ENCODE peak calls at places on chromosome 4, in eight cellular contexts. One of them, this sample, is unnamed.
A peak's percentile ranks its signal among the peaks of the same experiment; 100 is the strongest.

GRCh38 chr4:169184236-169184635 is 86.5 kb downstream of the SH3RF1 start:
- DNase-seq in H1: no peak
- DNase-seq in GM23338: no peak
- DNase-seq in K562: no peak
- DNase-seq in esophagus muscularis mucosa: no peak
- DNase-seq in breast epithelium: no peak
- DNase-seq in GM12891: no peak
- DNase-seq in suprapubic skin: no peak
- DNase-seq in this sample: no peak

GRCh38 chr4:101792056-101792575 is 1.6 kb downstream of the BANK1 start:
- DNase-seq in H1: no peak
- DNase-seq in GM23338: no peak
- DNase-seq in K562: no peak
- DNase-seq in esophagus muscularis mucosa: no peak
- DNase-seq in breast epithelium: no peak
- DNase-seq in GM12891: no peak
- DNase-seq in suprapubic skin: no peak
- DNase-seq in this sample: no peak

GRCh38 chr4:173289351-173289725 is 44.8 kb downstream of the HMGB2 start:
- DNase-seq in H1: no peak
- DNase-seq in GM23338: no peak
- DNase-seq in K562: no peak
- DNase-seq in esophagus muscularis mucosa: no peak
- DNase-seq in breast epithelium: no peak
- DNase-seq in GM12891: no peak
- DNase-seq in suprapubic skin: no peak
- DNase-seq in this sample: no peak

GRCh38 chr4:25174674-25175073 is 14.4 kb upstream of the SEPSECS start:
- DNase-seq in H1: no peak
- DNase-seq in GM23338: no peak
- DNase-seq in K562: no peak
- DNase-seq in esophagus muscularis mucosa: no peak
- DNase-seq in breast epithelium: no peak
- DNase-seq in GM12891: no peak
- DNase-seq in suprapubic skin: no peak
- DNase-seq in this sample: no peak

GRCh38 chr4:80454040-80454439 is 118.5 kb downstream of the CFAP299 start:
- DNase-seq in H1: no peak
- DNase-seq in GM23338: no peak
- DNase-seq in K562: no peak
- DNase-seq in esophagus muscularis mucosa: no peak
- DNase-seq in breast epithelium: no peak
- DNase-seq in GM12891: no peak
- DNase-seq in suprapubic skin: no peak
- DNase-seq in this sample: no peak

GRCh38 chr4:158255727-158256324 is 45.5 kb downstream of the TMEM144 start:
- DNase-seq in H1: no peak
- DNase-seq in GM23338: peak; percentile 64
- DNase-seq in K562: peak; percentile 15
- DNase-seq in esophagus muscularis mucosa: no peak
- DNase-seq in breast epithelium: no peak
- DNase-seq in GM12891: no peak
- DNase-seq in suprapubic skin: no peak
- DNase-seq in this sample: no peak

GRCh38 chr4:58809366-58809765 is 1699.2 kb upstream of the IGFBP7 start:
- DNase-seq in H1: no peak
- DNase-seq in GM23338: peak; percentile 8
- DNase-seq in K562: no peak
- DNase-seq in esophagus muscularis mucosa: no peak
- DNase-seq in breast epithelium: no peak
- DNase-seq in GM12891: no peak
- DNase-seq in suprapubic skin: no peak
- DNase-seq in this sample: no peak

GRCh38 chr4:154822775-154823174 is 41.7 kb downstream of the RBM46 start:
- DNase-seq in H1: no peak
- DNase-seq in GM23338: no peak
- DNase-seq in K562: no peak
- DNase-seq in esophagus muscularis mucosa: no peak
- DNase-seq in breast epithelium: no peak
- DNase-seq in GM12891: no peak
- DNase-seq in suprapubic skin: no peak
- DNase-seq in this sample: no peak

GRCh38 chr4:175542787-175543186 is 269.3 kb downstream of the GPM6A start:
- DNase-seq in H1: no peak
- DNase-seq in GM23338: no peak
- DNase-seq in K562: no peak
- DNase-seq in esophagus muscularis mucosa: no peak
- DNase-seq in breast epithelium: no peak
- DNase-seq in GM12891: no peak
- DNase-seq in suprapubic skin: no peak
- DNase-seq in this sample: no peak

GRCh38 chr4:44319129-44319528 is 129.5 kb downstream of the KCTD8 start:
- DNase-seq in H1: no peak
- DNase-seq in GM23338: no peak
- DNase-seq in K562: no peak
- DNase-seq in esophagus muscularis mucosa: no peak
- DNase-seq in breast epithelium: no peak
- DNase-seq in GM12891: no peak
- DNase-seq in suprapubic skin: no peak
- DNase-seq in this sample: no peak

GRCh38 chr4:80434238-80434637 is 98.7 kb downstream of the CFAP299 start:
- DNase-seq in H1: no peak
- DNase-seq in GM23338: peak; percentile 22
- DNase-seq in K562: no peak
- DNase-seq in esophagus muscularis mucosa: no peak
- DNase-seq in breast epithelium: no peak
- DNase-seq in GM12891: no peak
- DNase-seq in suprapubic skin: no peak
- DNase-seq in this sample: no peak

GRCh38 chr4:146488495-146489174 is 33.1 kb downstream of the SLC10A7 start:
- DNase-seq in H1: no peak
- DNase-seq in GM23338: no peak
- DNase-seq in K562: no peak
- DNase-seq in esophagus muscularis mucosa: no peak
- DNase-seq in breast epithelium: no peak
- DNase-seq in GM12891: no peak
- DNase-seq in suprapubic skin: no peak
- DNase-seq in this sample: no peak

GRCh38 chr4:88792268-88792781 is 94.7 kb upstream of the NAP1L5 start:
- DNase-seq in H1: no peak
- DNase-seq in GM23338: peak; percentile 38
- DNase-seq in K562: no peak
- DNase-seq in esophagus muscularis mucosa: no peak
- DNase-seq in breast epithelium: no peak
- DNase-seq in GM12891: no peak
- DNase-seq in suprapubic skin: no peak
- DNase-seq in this sample: no peak

DNA sequence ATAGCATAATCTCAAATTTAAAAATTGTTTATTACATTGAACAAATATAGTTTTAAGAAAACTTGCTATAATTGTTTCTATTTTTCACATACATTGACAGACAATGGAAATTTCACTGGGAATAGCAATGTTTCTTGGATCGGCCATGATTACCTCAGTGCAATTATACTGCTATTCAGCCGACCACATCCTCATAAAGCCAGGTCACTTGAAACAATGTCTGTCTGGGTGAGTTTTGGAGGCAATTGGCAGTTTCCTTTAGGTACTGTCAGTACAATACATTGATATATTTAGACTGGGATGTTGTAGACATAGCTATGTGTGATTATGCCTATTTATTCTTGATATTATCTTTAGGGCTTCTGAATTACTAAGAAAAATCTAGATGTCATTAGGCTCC is 89.5 kb upstream of the VEGFC start:
- DNase-seq in H1: no peak
- DNase-seq in GM23338: no peak
- DNase-seq in K562: no peak
- DNase-seq in esophagus muscularis mucosa: no peak
- DNase-seq in breast epithelium: no peak
- DNase-seq in GM12891: no peak
- DNase-seq in suprapubic skin: no peak
- DNase-seq in this sample: no peak
- TF ChIP-seq POLR2AphosphoS5 in H1: no peak
- TF ChIP-seq POLR2AphosphoS5 in GM23338: no peak
- TF ChIP-seq POLR2AphosphoS5 in K562: no peak
- TF ChIP-seq POLR2AphosphoS5 in esophagus muscularis mucosa: no peak
- TF ChIP-seq POLR2AphosphoS5 in breast epithelium: no peak
- TF ChIP-seq POLR2AphosphoS5 in GM12891: no peak
- TF ChIP-seq POLR2AphosphoS5 in suprapubic skin: no peak
- TF ChIP-seq POLR2AphosphoS5 in this sample: no peak

GRCh38 chr4:39975488-39976089 is 2.1 kb downstream of the PDS5A start:
- DNase-seq in H1: no peak
- DNase-seq in GM23338: no peak
- DNase-seq in K562: peak; percentile 1
- DNase-seq in esophagus muscularis mucosa: no peak
- DNase-seq in breast epithelium: no peak
- DNase-seq in GM12891: no peak
- DNase-seq in suprapubic skin: no peak
- DNase-seq in this sample: no peak

GRCh38 chr4:39977489-39978377 is at the start of gene PDS5A:
- DNase-seq in H1: peak; percentile 75
- DNase-seq in GM23338: peak; percentile 94
- DNase-seq in K562: peak; percentile 95
- DNase-seq in esophagus muscularis mucosa: peak; percentile 93
- DNase-seq in breast epithelium: peak; percentile 85
- DNase-seq in GM12891: peak; percentile 91
- DNase-seq in suprapubic skin: peak; percentile 91
- DNase-seq in this sample: peak; percentile 93

GRCh38 chr4:39976141-39976944 is 1.4 kb downstream of the PDS5A start:
- DNase-seq in H1: peak; percentile 71
- DNase-seq in GM23338: peak; percentile 95
- DNase-seq in K562: peak; percentile 53
- DNase-seq in esophagus muscularis mucosa: peak; percentile 93
- DNase-seq in breast epithelium: peak; percentile 64
- DNase-seq in GM12891: peak; percentile 52
- DNase-seq in suprapubic skin: peak; percentile 88
- DNase-seq in this sample: no peak

GRCh38 chr4:39978378-39978775 is 666 bp upstream of the PDS5A start:
- DNase-seq in H1: no peak
- DNase-seq in GM23338: no peak
- DNase-seq in K562: peak; percentile 0
- DNase-seq in esophagus muscularis mucosa: no peak
- DNase-seq in breast epithelium: no peak
- DNase-seq in GM12891: no peak
- DNase-seq in suprapubic skin: no peak
- DNase-seq in this sample: no peak

DNA sequence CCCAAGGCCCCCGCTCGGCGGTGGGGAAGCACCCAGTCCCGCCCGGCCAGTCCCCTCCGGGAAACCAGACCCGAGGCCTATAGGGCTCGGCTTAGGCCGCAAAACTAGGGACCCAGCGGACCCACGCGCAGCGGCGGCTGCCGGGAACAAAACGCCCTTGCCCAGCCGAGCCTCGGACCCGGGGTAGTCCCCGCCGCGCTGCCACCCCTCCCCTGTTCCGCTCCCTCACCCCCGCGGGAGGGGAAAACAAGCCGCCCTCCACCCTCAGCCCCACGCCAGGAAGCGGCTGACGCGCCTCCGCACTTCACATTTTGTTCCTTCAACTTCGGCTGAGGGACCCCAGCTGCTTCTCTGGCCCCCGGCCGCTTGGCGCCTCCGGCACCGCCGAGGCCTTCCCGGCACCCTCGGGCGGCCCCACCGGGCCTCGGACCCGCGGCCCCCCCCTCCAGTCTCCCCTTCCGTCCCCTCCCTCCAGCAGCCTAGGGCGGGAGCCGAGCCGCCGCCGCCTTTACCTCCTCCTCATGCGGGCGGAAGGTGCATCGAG is 694 bp downstream of the PDS5A start:
- DNase-seq in H1: no peak
- DNase-seq in GM23338: peak; percentile 19
- DNase-seq in K562: no peak
- DNase-seq in esophagus muscularis mucosa: no peak
- DNase-seq in breast epithelium: no peak
- DNase-seq in GM12891: peak; percentile 36
- DNase-seq in suprapubic skin: peak; percentile 81
- DNase-seq in this sample: peak; percentile 91
- TF ChIP-seq POLR2AphosphoS5 in H1: no peak
- TF ChIP-seq POLR2AphosphoS5 in GM23338: no peak
- TF ChIP-seq POLR2AphosphoS5 in K562: no peak
- TF ChIP-seq POLR2AphosphoS5 in esophagus muscularis mucosa: no peak
- TF ChIP-seq POLR2AphosphoS5 in breast epithelium: no peak
- TF ChIP-seq POLR2AphosphoS5 in GM12891: no peak
- TF ChIP-seq POLR2AphosphoS5 in suprapubic skin: no peak
- TF ChIP-seq POLR2AphosphoS5 in this sample: no peak

DNA sequence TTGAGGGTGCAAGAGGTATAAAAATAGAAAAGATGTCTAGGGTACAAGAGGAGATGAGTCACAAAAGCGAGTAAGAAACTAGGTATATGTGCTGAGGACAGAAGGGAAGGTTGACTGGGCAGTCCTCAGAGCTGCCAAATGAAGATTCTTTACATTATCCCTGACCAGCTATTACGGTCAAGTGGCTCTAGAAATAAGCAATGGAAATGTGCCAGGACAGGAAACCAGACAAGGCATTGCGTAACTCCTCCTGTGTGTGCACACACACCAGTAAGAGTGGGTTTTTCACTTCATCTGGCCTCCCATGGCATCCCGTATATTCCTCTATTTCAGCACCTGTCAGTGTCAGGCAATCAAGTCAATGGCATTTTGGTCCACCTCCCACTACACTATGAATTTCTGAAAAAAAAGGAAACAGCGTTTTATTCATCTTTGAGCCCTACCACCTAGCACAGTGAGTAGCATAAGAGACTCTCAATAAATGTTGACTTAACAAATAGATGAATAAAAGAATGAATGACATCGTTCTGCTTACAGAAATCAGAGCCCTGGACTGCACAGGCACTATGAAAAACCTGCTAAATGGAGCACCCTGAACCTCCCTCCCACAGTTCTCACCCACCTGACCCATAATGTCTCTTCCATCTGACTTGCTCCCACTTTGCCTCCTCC is 62.6 kb upstream of the KLF3 start:
- DNase-seq in H1: no peak
- DNase-seq in GM23338: no peak
- DNase-seq in K562: no peak
- DNase-seq in esophagus muscularis mucosa: no peak
- DNase-seq in breast epithelium: no peak
- DNase-seq in GM12891: no peak
- DNase-seq in suprapubic skin: no peak
- DNase-seq in this sample: peak; percentile 69
- TF ChIP-seq POLR2AphosphoS5 in H1: no peak
- TF ChIP-seq POLR2AphosphoS5 in GM23338: no peak
- TF ChIP-seq POLR2AphosphoS5 in K562: no peak
- TF ChIP-seq POLR2AphosphoS5 in esophagus muscularis mucosa: no peak
- TF ChIP-seq POLR2AphosphoS5 in breast epithelium: no peak
- TF ChIP-seq POLR2AphosphoS5 in GM12891: no peak
- TF ChIP-seq POLR2AphosphoS5 in suprapubic skin: no peak
- TF ChIP-seq POLR2AphosphoS5 in this sample: peak; percentile 44

DNA sequence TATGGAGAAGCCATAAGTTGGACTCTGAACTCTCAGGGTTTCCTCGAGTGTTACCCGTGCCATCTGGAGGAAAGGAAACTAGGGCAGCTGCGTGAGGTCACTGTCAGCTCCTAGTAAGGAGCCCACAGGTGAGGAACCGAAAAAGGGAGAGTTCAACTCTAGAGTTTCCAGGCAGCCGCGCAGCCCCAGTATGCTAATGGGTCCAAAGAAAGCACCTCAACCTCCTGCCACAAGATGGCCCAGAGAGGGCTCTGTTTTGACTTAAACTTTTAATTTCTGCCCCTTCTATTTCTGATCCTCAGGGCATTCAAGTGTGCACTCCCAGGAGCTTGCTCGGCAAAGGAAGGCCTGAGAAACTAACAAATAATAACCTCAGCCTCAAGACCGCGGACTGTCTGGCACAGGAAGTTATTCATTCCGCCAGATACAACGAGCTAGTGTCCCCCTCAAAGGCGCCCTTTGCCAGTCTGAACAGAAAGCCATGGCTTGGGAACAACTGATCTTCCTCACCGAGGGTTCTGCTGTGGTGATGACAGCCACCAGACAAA is 13.9 kb downstream of the SCARB2 start:
- DNase-seq in H1: no peak
- DNase-seq in GM23338: peak; percentile 72
- DNase-seq in K562: no peak
- DNase-seq in esophagus muscularis mucosa: peak; percentile 87
- DNase-seq in breast epithelium: no peak
- DNase-seq in GM12891: no peak
- DNase-seq in suprapubic skin: no peak
- DNase-seq in this sample: no peak
- TF ChIP-seq POLR2AphosphoS5 in H1: no peak
- TF ChIP-seq POLR2AphosphoS5 in GM23338: no peak
- TF ChIP-seq POLR2AphosphoS5 in K562: no peak
- TF ChIP-seq POLR2AphosphoS5 in esophagus muscularis mucosa: peak; percentile 10
- TF ChIP-seq POLR2AphosphoS5 in breast epithelium: no peak
- TF ChIP-seq POLR2AphosphoS5 in GM12891: no peak
- TF ChIP-seq POLR2AphosphoS5 in suprapubic skin: no peak
- TF ChIP-seq POLR2AphosphoS5 in this sample: peak; percentile 3

This sample was measured in upper lobe of left lung.